ENCODE peak calls at places on chromosomes 7 and 10, in nine cellular contexts. K, O, H, L, W, C, T, Z and D are unnamed samples.

GRCh38 chr10:47030191-47030698 is 119.0 kb downstream of the PTPN20 start:
- DNase-seq in L (no peak), T (peak), Z (no peak), W (peak), K (no peak), C (no peak), H (peak), O (no peak), D (no peak)

GRCh38 chr10:61643316-61643751 is 19.4 kb upstream of the CABCOCO1 start:
- DNase-seq in L (peak), H (no peak), T (no peak), K (no peak), O (no peak), Z (no peak), W (no peak), C (no peak), D (peak)

GRCh38 chr7:987909-988308 is 4.9 kb downstream of the CYP2W1 start:
- DNase-seq in O (no peak), L (no peak), K (no peak), C (no peak), W (no peak), Z (no peak), H (no peak), T (no peak), D (no peak)

GRCh38 chr7:150425670-150426069 is 24.8 kb upstream of the GIMAP8 start:
- DNase-seq in W (no peak), O (no peak), T (no peak), C (no peak), H (no peak), L (no peak), K (no peak), Z (no peak), D (no peak)

GRCh38 chr7:106035568-106035967 is 72.5 kb downstream of the CDHR3 start:
- DNase-seq in O (no peak), Z (no peak), W (no peak), T (no peak), H (no peak), C (no peak), K (no peak), L (no peak), D (no peak)

GRCh38 chr10:51770719-51771118 is 71.3 kb upstream of the CSTF2T start:
- DNase-seq in W (no peak), K (no peak), C (no peak), O (no peak), L (peak), T (no peak), H (no peak), Z (no peak), D (peak)

GRCh38 chr10:133023216-133023843 is 64.4 kb upstream of the ADGRA1 start:
- DNase-seq in L (no peak), H (no peak), W (peak), C (no peak), K (no peak), Z (no peak), T (no peak), O (no peak), D (no peak)

GRCh38 chr7:47782792-47783191 is 165.5 kb downstream of the PKD1L1 start:
- DNase-seq in Z (no peak), W (no peak), O (no peak), K (no peak), T (no peak), H (no peak), C (no peak), L (no peak), D (no peak)

GRCh38 chr10:52488606-52489485 is 174.8 kb downstream of the DKK1 start:
- DNase-seq in W (no peak), Z (no peak), L (peak), H (no peak), K (no peak), O (no peak), T (no peak), C (no peak), D (peak)

GRCh38 chr7:55242613-55243012 is 122.5 kb upstream of the LANCL2 start:
- DNase-seq in K (no peak), T (no peak), Z (no peak), W (no peak), O (no peak), C (no peak), L (no peak), H (no peak), D (peak)

GRCh38 chr10:90718185-90718584 is 139.7 kb downstream of the HTR7 start:
- DNase-seq in W (no peak), K (no peak), T (no peak), O (no peak), H (no peak), C (no peak), Z (no peak), L (peak), D (peak)
- TF ChIP-seq CTCF in W (no peak), K (no peak), T (peak), O (no peak), H (no peak), C (no peak), Z (no peak), L (peak), D (peak)

DNA sequence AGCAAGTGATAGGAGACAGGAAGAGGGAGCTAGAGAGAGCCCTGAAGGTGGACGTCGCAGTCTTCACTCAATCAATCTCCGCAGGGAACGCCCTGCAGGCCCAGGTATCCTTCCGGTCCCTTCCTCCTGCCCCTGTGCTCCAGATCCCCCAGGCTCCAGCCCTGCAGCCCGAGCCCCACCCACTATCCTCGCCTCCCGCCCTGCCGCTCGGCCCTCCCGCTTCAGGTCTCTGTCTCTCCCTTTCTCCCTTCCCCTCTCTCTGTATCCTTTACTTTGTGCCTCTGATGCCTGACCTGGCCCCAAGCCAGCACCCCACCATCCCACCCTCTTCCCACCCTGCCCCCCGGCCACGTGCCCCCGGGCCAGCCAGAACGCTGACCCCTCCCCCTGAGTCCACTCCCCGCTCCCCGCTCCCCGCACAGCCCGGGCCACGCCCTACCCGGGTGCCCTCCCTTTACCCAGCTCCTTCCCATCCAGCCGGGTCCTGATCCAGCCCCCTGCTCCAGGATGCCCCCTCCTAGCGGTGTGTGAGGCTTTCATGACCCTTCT is 127.7 kb downstream of the UBE2H start:
- DNase-seq in W (peak), K (peak), O (peak), T (peak), H (peak), C (no peak), L (no peak), Z (peak), D (peak)
- TF ChIP-seq CTCF in W (no peak), K (peak), O (no peak), T (no peak), H (no peak), C (peak), L (peak), Z (peak), D (peak)

DNA sequence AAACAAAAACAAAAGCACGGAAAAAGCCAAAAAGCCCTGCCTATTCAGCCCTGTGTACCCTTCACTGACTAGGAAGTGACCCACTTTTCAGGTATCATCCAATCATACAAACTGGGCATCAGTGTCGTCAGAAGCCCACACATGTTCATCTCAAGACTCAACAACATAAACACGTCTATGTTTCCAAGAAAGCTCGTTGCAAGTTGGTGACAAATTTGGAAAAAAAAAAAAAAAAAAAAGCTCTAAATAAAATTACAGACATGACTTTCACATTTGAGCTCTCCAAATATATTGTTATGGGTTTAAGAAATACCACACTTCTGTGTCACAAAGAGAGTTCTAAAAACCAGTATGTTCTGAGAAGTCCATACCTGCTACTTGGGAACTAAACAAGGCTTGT is 204.7 kb upstream of the KLF14 start:
- DNase-seq in L (no peak), W (no peak), H (no peak), K (no peak), Z (no peak), T (no peak), C (no peak), O (no peak), D (no peak)
- TF ChIP-seq CTCF in L (no peak), W (no peak), H (no peak), K (no peak), Z (no peak), T (no peak), C (no peak), O (no peak), D (no peak)

GRCh38 chr10:131076341-131076740 is 235.2 kb downstream of the TCERG1L start:
- DNase-seq in C (no peak), O (no peak), H (no peak), Z (no peak), L (no peak), T (peak), W (no peak), K (no peak), D (no peak)
- TF ChIP-seq CTCF in C (no peak), O (no peak), H (no peak), Z (no peak), L (no peak), T (no peak), W (no peak), K (no peak), D (no peak)

DNA sequence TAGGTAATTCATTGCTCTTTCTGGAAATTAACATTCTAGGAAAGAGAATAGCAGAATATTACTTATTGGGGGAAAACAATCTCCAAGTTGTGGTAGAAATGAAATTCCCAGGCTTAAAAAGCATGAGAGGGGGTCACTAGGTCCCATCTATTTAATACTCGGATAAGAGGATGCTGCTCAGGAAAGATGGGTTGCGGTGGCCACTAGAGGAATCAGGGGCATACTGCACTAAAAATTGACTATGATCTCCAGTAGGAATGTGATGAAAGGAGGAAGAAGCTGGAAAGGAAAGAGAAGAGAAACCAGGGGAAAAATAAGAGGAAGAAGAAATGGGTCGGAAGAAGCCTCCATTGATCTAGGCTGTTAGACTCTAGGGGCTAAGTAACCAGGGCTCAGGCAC is 192.8 kb downstream of the GPAM start:
- DNase-seq in T (no peak), O (no peak), H (no peak), W (no peak), Z (no peak), L (no peak), C (no peak), K (no peak), D (no peak)
- TF ChIP-seq CTCF in T (peak), O (no peak), H (no peak), W (no peak), Z (no peak), L (no peak), C (no peak), K (peak), D (no peak)

GRCh38 chr7:95772298-95772770 is at the start of gene DYNC1I1:
- DNase-seq in W (peak), K (peak), L (peak), Z (peak), T (peak), C (no peak), H (peak), O (peak), D (peak)
- TF ChIP-seq CTCF in W (no peak), K (peak), L (no peak), Z (no peak), T (no peak), C (no peak), H (no peak), O (no peak), D (no peak)

DNA sequence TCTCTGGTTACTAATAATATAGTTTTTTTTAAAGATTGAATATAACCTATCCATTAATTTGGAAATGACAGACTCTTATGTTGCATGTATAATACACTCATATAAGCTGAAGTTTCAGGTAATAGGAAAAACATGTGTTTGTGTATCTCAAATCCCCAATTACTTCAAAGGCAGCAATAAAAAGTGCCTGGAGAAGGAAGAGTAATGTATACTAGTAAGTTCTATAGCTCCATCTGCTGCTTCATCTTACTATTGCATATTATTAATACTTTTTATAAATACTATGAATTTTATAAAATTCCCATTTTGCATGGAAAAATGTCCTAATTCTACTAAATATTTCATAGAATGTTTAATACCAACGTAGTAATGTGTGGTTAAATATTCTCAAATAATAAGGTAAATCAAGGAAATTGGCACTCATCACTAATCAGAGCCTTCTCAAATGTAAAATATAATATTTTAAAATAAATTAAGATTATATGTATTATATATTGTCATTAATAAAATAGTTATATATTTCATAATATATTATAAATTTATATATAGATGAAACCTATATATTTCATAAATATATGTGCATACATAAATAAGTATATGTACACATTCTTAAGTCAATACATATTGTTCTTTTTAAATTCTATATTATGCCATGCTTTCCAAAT is 311.9 kb downstream of the HGF start:
- DNase-seq in L (peak), H (no peak), Z (no peak), W (no peak), T (no peak), K (no peak), C (no peak), O (no peak), D (peak)
- TF ChIP-seq CTCF in L (peak), H (peak), Z (no peak), W (peak), T (no peak), K (peak), C (peak), O (peak), D (peak)

DNA sequence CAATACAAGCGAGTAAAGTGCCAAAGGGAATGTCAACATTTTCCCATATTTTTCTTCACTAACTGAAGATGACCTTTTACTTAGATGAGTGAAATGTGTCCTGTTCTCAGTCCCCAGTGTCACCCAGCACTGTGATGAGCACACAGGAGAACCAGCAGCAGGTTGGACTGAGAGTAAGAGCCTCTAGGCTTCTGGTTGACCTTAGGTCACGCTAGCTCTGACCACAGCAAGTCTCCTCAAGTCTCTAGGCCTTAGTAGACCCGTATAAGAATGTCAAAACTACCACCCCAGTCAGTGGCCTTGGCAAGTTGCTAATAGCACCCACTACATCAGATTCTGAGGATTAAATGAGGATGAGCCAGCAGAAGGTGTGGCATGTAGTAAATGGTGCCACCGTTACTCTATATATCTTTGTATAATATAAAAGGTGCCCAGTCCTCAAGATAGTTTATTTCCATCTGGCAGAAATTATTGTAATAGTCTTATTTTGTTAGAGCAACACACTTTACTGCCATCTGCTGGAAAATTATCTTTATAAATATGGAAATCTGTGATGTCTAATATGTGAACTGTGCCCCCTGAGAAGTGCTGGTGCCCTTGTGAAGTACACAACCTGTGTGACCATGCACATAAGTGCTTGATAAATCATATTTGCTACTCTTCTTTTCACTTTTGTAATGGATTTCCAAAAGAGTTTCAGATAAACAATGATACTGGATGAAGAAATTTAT is 75.7 kb downstream of the SPAG6 start:
- DNase-seq in L (peak), W (no peak), H (no peak), C (no peak), K (no peak), Z (peak), T (no peak), O (no peak), D (no peak)
- TF ChIP-seq CTCF in L (peak), W (peak), H (peak), C (peak), K (no peak), Z (no peak), T (no peak), O (no peak), D (no peak)